ENCODE peak calls at places on chromosomes 1 and 21, in four cellular contexts. B is mesendoderm, Y is neuronal stem cell, T is IMR-90. S is an unnamed sample.

GRCh38 chr1:228039986-228040385 is 33.2 kb downstream of the WNT3A start:
- DNase-seq in B (no peak), T (no peak), Y (no peak), S (no peak)

GRCh38 chr1:167808104-167808503 is 86.3 kb downstream of the MPZL1 start:
- DNase-seq in B (no peak), T (peak; percentile 92), Y (no peak), S (no peak)

GRCh38 chr1:233367057-233367759 is 39.7 kb downstream of the MAP3K21 start:
- DNase-seq in T (no peak), B (peak; percentile 55), Y (no peak), S (peak; percentile 68)

GRCh38 chr1:32769524-32770220 is 47.5 kb downstream of the YARS1 start:
- DNase-seq in Y (no peak), B (no peak), T (peak; percentile 45), S (no peak)

GRCh38 chr1:86435327-86435726 is 11.4 kb downstream of the CLCA2 start:
- DNase-seq in B (peak; percentile 14), T (no peak), Y (no peak), S (no peak)

GRCh38 chr1:119504831-119505230 is 2.2 kb upstream of the HSD3B1 start:
- DNase-seq in Y (no peak), B (no peak), T (no peak), S (no peak)

GRCh38 chr1:93448983-93449805 is 1.3 kb downstream of the FNBP1L start:
- DNase-seq in T (peak; percentile 65), Y (peak; percentile 14), B (peak; percentile 79), S (peak; percentile 79)

GRCh38 chr1:43760745-43761343 is 53.5 kb downstream of the ST3GAL3 start:
- DNase-seq in B (no peak), Y (no peak), T (no peak), S (no peak)

GRCh38 chr1:47813970-47814369 is 183.2 kb downstream of the TRABD2B start:
- DNase-seq in T (no peak), Y (no peak), B (no peak), S (no peak)

GRCh38 chr1:22031214-22031962 is 21.1 kb upstream of the CDC42 start:
- DNase-seq in B (no peak), Y (no peak), T (no peak), S (no peak)

GRCh38 chr1:92877081-92877711 is 45.4 kb downstream of the RPL5 start:
- DNase-seq in B (no peak), T (no peak), Y (no peak), S (no peak)

GRCh38 chr21:42593815-42594157 is 59.6 kb upstream of the PDE9A start:
- DNase-seq in T (no peak), B (no peak), Y (no peak), S (no peak)

GRCh38 chr1:24391882-24392603 is 21.5 kb downstream of the STPG1 start:
- DNase-seq in B (peak; percentile 78), T (peak; percentile 51), Y (peak; percentile 58), S (peak; percentile 86)

GRCh38 chr21:45877821-45878469 is 103.6 kb upstream of the COL6A1 start:
- DNase-seq in T (no peak), B (no peak), Y (no peak), S (no peak)

GRCh38 chr1:2284932-2285331 is 56.8 kb downstream of the SKI start:
- DNase-seq in B (no peak), T (no peak), Y (no peak), S (no peak)

GRCh38 chr1:199546323-199546722 is 481.2 kb upstream of the NR5A2 start:
- DNase-seq in Y (no peak), T (peak; percentile 53), B (no peak), S (no peak)

GRCh38 chr1:168932539-168932938 is 174.0 kb upstream of the ATP1B1 start:
- DNase-seq in T (peak; percentile 31), B (no peak), Y (no peak), S (no peak)

GRCh38 chr1:201970334-201971159 is 11.9 kb upstream of the RNPEP start:
- DNase-seq in T (peak; percentile 58), B (no peak), Y (no peak), S (no peak)

GRCh38 chr1:210385228-210385627 is 56.5 kb downstream of the HHAT start:
- DNase-seq in B (no peak), Y (no peak), T (no peak), S (peak; percentile 14)

GRCh38 chr1:76278711-76279386 is 204.3 kb downstream of the ST6GALNAC3 start:
- DNase-seq in B (no peak), Y (no peak), T (no peak), S (no peak)

GRCh38 chr1:67211589-67212563 is 45.6 kb downstream of the IL23R start:
- DNase-seq in Y (peak; percentile 8), T (peak; percentile 34), B (peak; percentile 23), S (no peak)

GRCh38 chr1:83500987-83501591 is 497.8 kb downstream of the TTLL7 start:
- DNase-seq in T (no peak), B (no peak), Y (no peak), S (no peak)

GRCh38 chr1:94672934-94673333 is 131.4 kb upstream of the F3 start:
- DNase-seq in B (no peak), Y (no peak), T (peak; percentile 99), S (no peak)

GRCh38 chr1:193077991-193078390 is 18.6 kb downstream of the RO60 start:
- DNase-seq in B (no peak), T (no peak), Y (no peak), S (no peak)

GRCh38 chr1:165562576-165562975 is 18.8 kb downstream of the LRRC52 start:
- DNase-seq in T (no peak), B (no peak), Y (no peak), S (no peak)

GRCh38 chr21:43716376-43717165 is 2.4 kb upstream of the PDXK start:
- DNase-seq in T (peak; percentile 36), B (no peak), Y (no peak), S (no peak)

GRCh38 chr1:162905759-162906158 is 44.8 kb upstream of the CCDC190 start:
- DNase-seq in T (peak; percentile 81), B (peak; percentile 25), Y (no peak), S (no peak)

GRCh38 chr1:231407537-231408396 is 14.3 kb downstream of the EGLN1 start:
- DNase-seq in Y (no peak), T (peak; percentile 46), B (peak; percentile 22), S (no peak)

GRCh38 chr1:205147191-205147590 is 25.4 kb upstream of the RBBP5 start:
- DNase-seq in T (peak; percentile 90), Y (no peak), B (no peak), S (no peak)

GRCh38 chr1:43653893-43654292 is 3.9 kb downstream of the KDM4A start:
- DNase-seq in T (no peak), Y (no peak), B (no peak), S (no peak)

GRCh38 chr1:245512181-245512888 is 357.6 kb downstream of the KIF26B start:
- DNase-seq in Y (no peak), B (no peak), T (no peak), S (no peak)

GRCh38 chr1:89821322-89822108 is 683 bp downstream of the LRRC8D start:
- DNase-seq in T (peak; percentile 22), B (peak; percentile 79), Y (no peak), S (peak; percentile 66)

GRCh38 chr21:36661511-36662309 is 37.2 kb upstream of the SIM2 start:
- DNase-seq in T (peak; percentile 48), Y (no peak), B (peak; percentile 73), S (peak; percentile 58)

GRCh38 chr21:39599191-39599966 is 13.4 kb upstream of the B3GALT5 start:
- DNase-seq in Y (no peak), B (no peak), T (no peak), S (no peak)

DNA sequence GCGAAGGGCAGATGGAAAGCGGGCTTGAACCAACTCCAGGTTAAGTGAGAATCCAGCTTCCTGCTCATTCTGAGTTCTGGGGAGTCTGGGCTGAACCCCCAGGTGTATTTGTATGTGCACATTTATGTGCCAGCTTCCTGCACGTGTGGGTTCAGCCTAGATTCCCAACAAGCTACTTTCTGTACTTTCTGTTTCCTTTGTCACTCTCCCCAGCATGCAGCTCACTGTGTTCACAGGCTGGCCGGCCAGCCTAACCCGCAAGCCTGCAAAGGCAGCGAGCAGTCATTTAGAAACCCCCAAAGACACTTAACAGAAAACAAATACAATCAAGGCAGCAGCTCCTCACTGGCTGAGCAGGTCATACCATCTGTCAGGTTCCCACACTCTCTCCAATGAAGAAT is 1.2 kb upstream of the IL19 start:
- DNase-seq in T (no peak), B (no peak), Y (no peak), S (no peak)
- H3K4me2 ChIP-seq in T (no peak overlapping the region), B (no peak overlapping the region), Y (no peak overlapping the region), S (no peak overlapping the region)

GRCh38 chr21:33642896-33643657 is 776 bp downstream of the ITSN1 start:
- DNase-seq in T (peak; percentile 36), B (peak; percentile 59), Y (no peak), S (peak; percentile 42)

GRCh38 chr21:33643658-33644311 is 1.5 kb downstream of the ITSN1 start:
- DNase-seq in T (no peak), Y (no peak), B (peak; percentile 58), S (no peak)

GRCh38 chr21:33641339-33642026 is at the start of gene CRYZL1:
- DNase-seq in T (peak; percentile 99), Y (peak; percentile 99), B (peak; percentile 100), S (peak; percentile 100)

GRCh38 chr21:33642027-33642895 is at the start of gene ITSN1:
- DNase-seq in Y (peak; percentile 100), B (peak; percentile 100), T (peak; percentile 99), S (peak; percentile 99)

GRCh38 chr21:33640697-33641338 is 723 bp downstream of the CRYZL1 start:
- DNase-seq in B (peak; percentile 47), T (peak; percentile 22), Y (no peak), S (no peak)
- H3K9ac ChIP-seq in B (peak overlapping the region; percentile 86), T (peak overlapping the region; percentile 93), Y (no peak overlapping the region), S (peak overlapping the region; percentile 88)

DNA sequence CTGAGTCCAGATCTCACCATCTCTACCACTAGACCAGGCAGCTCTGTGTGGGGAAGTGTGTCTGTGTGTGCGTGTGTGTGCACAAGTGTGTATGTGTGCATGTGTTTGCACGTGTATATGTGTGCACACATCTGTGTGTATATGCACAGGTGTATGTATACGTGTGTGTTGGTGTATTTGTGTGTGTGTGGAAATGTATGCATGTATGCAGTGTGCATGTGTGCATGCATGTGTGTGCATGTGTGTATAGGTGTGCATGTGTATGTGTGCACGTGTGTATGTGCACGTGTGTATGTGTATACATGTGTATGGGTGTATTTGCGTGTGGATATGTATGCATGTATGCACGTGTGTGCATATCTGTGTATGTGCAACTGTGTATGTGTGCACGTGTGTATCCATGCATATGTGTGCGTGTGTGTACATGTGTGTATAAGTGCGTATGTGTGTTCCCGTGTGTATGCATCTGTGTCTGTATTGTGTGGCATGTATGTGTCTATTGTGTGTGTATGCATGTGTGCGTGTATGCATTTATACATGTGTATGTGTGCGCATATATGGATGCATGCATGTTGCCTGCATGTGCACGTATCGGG is 3.1 kb downstream of the PLEKHN1 start:
- DNase-seq in T (no peak), Y (no peak), B (no peak), S (no peak)
- H3K23ac ChIP-seq in T (no peak overlapping the region), Y (peak overlapping the region; percentile 19), B (no peak overlapping the region), S (no peak overlapping the region)

DNA sequence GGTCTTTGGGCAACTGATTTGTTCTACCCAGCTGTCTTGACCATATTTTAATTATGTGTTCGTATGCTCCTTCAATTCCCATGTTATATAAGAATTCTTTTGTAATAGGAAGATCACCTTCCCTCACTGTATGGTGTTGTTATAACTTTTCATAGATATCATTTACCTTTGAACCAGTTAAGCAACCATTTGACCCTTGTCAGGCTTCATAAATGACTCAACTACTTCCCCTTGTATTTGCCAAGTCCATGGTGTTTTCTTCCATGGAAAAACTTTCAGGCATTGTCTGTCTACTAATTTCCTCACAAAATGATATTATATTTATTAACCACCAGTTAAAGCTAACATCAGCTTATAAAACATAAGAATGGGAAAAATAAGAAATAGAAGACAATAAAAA is 5.1 kb downstream of the BPNT1 start:
- DNase-seq in T (no peak), Y (no peak), B (no peak), S (no peak)
- H3K4me2 ChIP-seq in T (no peak overlapping the region), Y (no peak overlapping the region), B (no peak overlapping the region), S (no peak overlapping the region)

S was measured in H9.